ENCODE peak calls at places on chromosomes 3 and 15, in six cellular contexts. L is astrocyte; D is CD8-positive, alpha-beta memory T cell; M is tibial nerve; R is neuronal stem cell; I is body of pancreas. J is an unnamed sample. For H3K27me3 and H3K4me1, the result is how much of the 10 kb centered on the place peaks cover.

GRCh38 chr3:174162550-174162949 is 696.6 kb upstream of the NAALADL2 start:
- DNase-seq in R (no peak), D (no peak), L (no peak), I (no peak), M (no peak), J (no peak)

GRCh38 chr3:85808750-85809149 is 850.0 kb downstream of the CADM2 start:
- DNase-seq in R (no peak), L (no peak), D (no peak), I (peak), M (no peak), J (no peak)

GRCh38 chr3:73832426-73832825 is 207.7 kb upstream of the PDZRN3 start:
- DNase-seq in I (no peak), R (no peak), D (no peak), L (no peak), M (no peak), J (no peak)

GRCh38 chr3:126267169-126267975 is 87.0 kb upstream of the ALDH1L1 start:
- DNase-seq in M (peak), I (peak), D (no peak), L (peak), R (peak), J (peak)

GRCh38 chr3:137165117-137165806 is 207.5 kb downstream of the IL20RB start:
- DNase-seq in I (no peak), M (no peak), L (peak), R (no peak), D (no peak), J (no peak)

GRCh38 chr3:15279671-15280402 is 52.5 kb downstream of the SH3BP5 start:
- DNase-seq in R (no peak), D (no peak), M (no peak), L (no peak), I (no peak), J (no peak)

GRCh38 chr3:120350431-120350941 is 1.3 kb upstream of the LRRC58 start:
- DNase-seq in M (peak), I (peak), D (no peak), R (no peak), L (peak), J (no peak)

GRCh38 chr3:173733029-173733652 is 335.6 kb downstream of the NLGN1 start:
- DNase-seq in L (no peak), D (no peak), I (peak), M (peak), R (no peak), J (no peak)

GRCh38 chr3:122343654-122344053 is 18.6 kb downstream of the CSTA start:
- DNase-seq in R (no peak), D (no peak), M (no peak), L (peak), I (no peak), J (no peak)

GRCh38 chr3:46361408-46362283 is 7.7 kb downstream of the CCR2 start:
- DNase-seq in M (no peak), R (no peak), L (no peak), D (no peak), I (no peak), J (no peak)

GRCh38 chr3:139520028-139520737 is 19.4 kb downstream of the RBP1 start:
- DNase-seq in L (peak), D (no peak), M (no peak), I (peak), R (no peak), J (peak)

GRCh38 chr15:62850318-62850717 is 192.2 kb upstream of the TPM1 start:
- DNase-seq in L (peak), D (no peak), M (no peak), I (peak), R (no peak), J (no peak)

GRCh38 chr3:182092662-182093262 is 381.0 kb downstream of the SOX2 start:
- DNase-seq in M (no peak), I (no peak), D (no peak), L (peak), R (no peak), J (no peak)

GRCh38 chr3:95319921-95320494 is 1257.1 kb downstream of the NSUN3 start:
- DNase-seq in L (peak), I (no peak), M (no peak), R (no peak), D (no peak), J (no peak)

GRCh38 chr3:126582286-126582685 is 23.6 kb upstream of the C3orf22 start:
- DNase-seq in D (no peak), I (no peak), M (no peak), L (no peak), R (no peak), J (no peak)

GRCh38 chr3:14093831-14094230 is 30.8 kb downstream of the CHCHD4 start:
- DNase-seq in L (no peak), I (no peak), D (no peak), M (no peak), R (no peak), J (no peak)

GRCh38 chr3:100516843-100517242 is 24.4 kb downstream of the TMEM45A start:
- DNase-seq in L (peak), I (no peak), D (no peak), R (no peak), M (no peak), J (no peak)

GRCh38 chr3:160163259-160163878 is 61.9 kb upstream of the C3orf80 start:
- DNase-seq in L (no peak), R (no peak), I (no peak), D (no peak), M (no peak), J (peak)

GRCh38 chr15:88938802-88939485 is 25.8 kb upstream of the MFGE8 start:
- DNase-seq in M (no peak), L (no peak), R (no peak), D (no peak), I (no peak), J (no peak)

GRCh38 chr15:85708402-85708932 is 86.3 kb downstream of the KLHL25 start:
- DNase-seq in I (no peak), R (no peak), M (no peak), D (no peak), L (peak), J (peak)

GRCh38 chr15:62927196-62927595 is 115.4 kb upstream of the TPM1 start:
- DNase-seq in I (no peak), M (no peak), R (no peak), D (no peak), L (no peak), J (no peak)

GRCh38 chr3:180073561-180073960 is 36.8 kb upstream of the PEX5L start:
- DNase-seq in R (no peak), M (no peak), L (peak), I (no peak), D (no peak), J (no peak)

GRCh38 chr15:67836955-67837354 is 2.9 kb downstream of the RNU6-1 start:
- DNase-seq in M (no peak), L (no peak), I (no peak), R (no peak), D (no peak), J (no peak)

GRCh38 chr3:172904817-172905479 is 154.4 kb downstream of the ECT2 start:
- DNase-seq in D (no peak), I (no peak), M (no peak), R (no peak), L (peak), J (no peak)

GRCh38 chr3:877001-877400 is 215.8 kb upstream of the CNTN6 start:
- DNase-seq in I (no peak), D (no peak), M (no peak), L (peak), R (no peak), J (no peak)

GRCh38 chr3:172476339-172476738 is 28.1 kb upstream of the GHSR start:
- DNase-seq in R (no peak), M (no peak), D (no peak), I (no peak), L (no peak), J (no peak)

GRCh38 chr15:71715914-71716313 is 94.4 kb upstream of the NR2E3 start:
- DNase-seq in I (no peak), D (no peak), L (no peak), M (no peak), R (no peak), J (no peak)

GRCh38 chr3:5017953-5018531 is 38.8 kb downstream of the BHLHE40 start:
- DNase-seq in L (peak), M (peak), I (peak), R (no peak), D (no peak), J (no peak)

GRCh38 chr15:40549894-40550293 is 14.9 kb downstream of the CCDC32 start:
- DNase-seq in D (no peak), M (no peak), I (peak), R (no peak), L (no peak), J (peak)

GRCh38 chr3:140922634-140923033 is 19.0 kb upstream of the SLC25A36 start:
- DNase-seq in I (no peak), D (no peak), R (no peak), L (no peak), M (no peak), J (no peak)

GRCh38 chr3:118168175-118168574 is 866.5 kb downstream of the IGSF11 start:
- DNase-seq in I (no peak), L (no peak), M (no peak), D (no peak), R (no peak), J (no peak)

GRCh38 chr3:187669675-187670504 is at the start of gene SST:
- DNase-seq in M (no peak), R (peak), L (peak), D (no peak), I (peak), J (peak)

GRCh38 chr15:70853270-70853854 is 595 bp downstream of the LARP6 start:
- DNase-seq in R (peak), M (peak), I (peak), D (no peak), L (peak), J (no peak)

GRCh38 chr3:127456471-127457093 is 134.0 kb downstream of the TPRA1 start:
- DNase-seq in D (no peak), I (peak), L (peak), R (no peak), M (no peak), J (no peak)

GRCh38 chr3:77652624-77653023 is 612.7 kb downstream of the ROBO2 start:
- DNase-seq in L (no peak), D (no peak), I (no peak), R (no peak), M (no peak), J (no peak)

GRCh38 chr3:138963161-138963560 is 16.1 kb downstream of the FOXL2NB start:
- DNase-seq in M (no peak), L (no peak), D (no peak), I (no peak), R (no peak), J (no peak)

GRCh38 chr15:58269455-58270414 is 131.6 kb downstream of the AQP9 start:
- DNase-seq in M (peak), L (peak), D (peak), R (peak), I (peak), J (peak)

GRCh38 chr3:107999215-107999775 is 91.5 kb downstream of the CD47 start:
- DNase-seq in R (no peak), D (no peak), L (peak), I (no peak), M (no peak), J (no peak)

GRCh38 chr15:59436774-59437472 is 1.1 kb upstream of the FAM81A start:
- DNase-seq in L (no peak), D (no peak), I (no peak), M (no peak), R (no peak), J (no peak)

GRCh38 chr3:49610881-49611280 is 56.6 kb downstream of the BSN start:
- DNase-seq in D (no peak), I (no peak), L (no peak), R (no peak), M (no peak), J (no peak)
- H3K27me3 ChIP-seq in D (under half), I (under half), L (under half), R (under half), M (under half), J (under half)

DNA sequence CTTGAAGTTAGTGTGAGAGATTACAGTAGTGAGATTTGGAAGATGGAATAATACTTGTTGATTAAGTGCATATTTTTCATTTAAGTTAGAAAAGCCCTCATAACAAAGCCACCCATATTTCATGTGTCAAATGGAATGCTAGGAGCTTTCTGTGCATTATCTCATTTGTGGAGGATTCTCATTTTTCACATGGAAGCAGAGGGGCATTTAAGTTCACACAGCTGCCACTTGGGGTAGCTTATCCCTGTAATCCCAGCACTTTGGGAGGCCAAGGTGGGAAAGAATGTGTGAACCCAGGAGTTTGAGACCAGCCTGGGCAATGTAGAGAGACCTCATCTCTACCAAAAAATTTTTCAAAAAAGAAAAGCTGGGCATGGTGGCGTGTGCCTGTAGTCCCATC is 55.2 kb downstream of the RAB7A start:
- DNase-seq in I (no peak), R (no peak), M (no peak), L (no peak), D (no peak), J (no peak)
- H3K4me1 ChIP-seq in I (under half), R (under half), M (under half), L (under half), D (half or more), J (under half)

GRCh38 chr3:50345008-50345407 is 524 bp downstream of the ZMYND10 start:
- DNase-seq in L (no peak), I (no peak), R (no peak), M (no peak), D (no peak), J (no peak)
- H3K27me3 ChIP-seq in L (under half), I (under half), R (under half), M (under half), D (under half), J (under half)

DNA sequence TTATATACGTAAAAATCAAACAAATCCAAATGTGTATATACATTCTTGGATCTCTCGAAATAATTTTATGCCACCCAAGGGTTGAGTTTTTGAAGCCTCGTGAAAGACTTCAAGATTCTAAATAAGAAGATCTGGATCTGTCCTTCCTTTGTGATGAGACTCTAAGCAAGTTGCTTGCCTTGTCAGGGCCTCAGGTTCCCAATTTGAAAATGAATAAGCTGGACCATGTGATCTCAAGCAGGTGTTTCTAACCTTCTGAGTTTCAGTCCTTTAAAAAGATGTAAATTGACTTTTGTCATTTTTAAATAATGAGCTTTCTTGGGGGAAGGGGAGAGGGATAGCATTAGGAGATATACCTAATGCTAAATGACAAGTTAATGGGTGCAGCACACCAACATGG is 137.1 kb downstream of the P3H2 start:
- DNase-seq in D (no peak), R (no peak), M (no peak), L (no peak), I (no peak), J (no peak)
- H3K4me1 ChIP-seq in D (under half), R (under half), M (under half), L (under half), I (under half), J (under half)

DNA sequence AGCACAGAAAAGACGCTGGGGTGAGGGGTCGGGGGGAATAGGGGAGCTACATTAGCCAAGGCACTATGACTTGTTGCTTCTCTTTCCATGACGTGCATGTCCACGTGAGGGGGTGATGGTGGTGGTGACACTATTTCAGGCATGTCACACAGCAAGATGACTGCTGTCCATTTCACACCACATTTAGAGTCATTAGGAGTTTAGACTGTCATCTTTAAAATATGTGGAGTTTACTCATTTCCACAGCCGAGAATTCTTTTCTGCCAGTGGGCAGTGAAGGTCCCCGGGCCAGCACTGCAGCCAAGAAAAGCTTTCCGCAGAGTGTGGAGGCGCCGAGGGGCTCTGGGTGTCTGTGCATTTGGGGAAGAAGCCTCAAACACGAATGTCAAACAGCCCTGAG is 954 bp upstream of the DGKG start:
- DNase-seq in M (no peak), D (no peak), I (no peak), L (peak), R (no peak), J (no peak)
- H3K27me3 ChIP-seq in M (under half), D (under half), I (under half), L (half or more), R (under half), J (under half)

J was measured in Caco-2.